ENCODE peak calls at places on chromosomes 11 and 22, in four cellular contexts. R is tibial nerve, U is mucosa of descending colon, D is endothelial cell of umbilical vein. M is an unnamed sample. For H3K4me1, the result is how much of the 10 kb centered on the place peaks cover.

GRCh38 chr11:64120951-64121569 is 44.9 kb downstream of the MACROD1 start:
- DNase-seq in R (no peak), D (no peak), U (no peak), M (peak)

GRCh38 chr11:103662880-103663279 is 373.6 kb upstream of the DDI1 start:
- DNase-seq in D (peak), R (no peak), U (no peak), M (no peak)

GRCh38 chr11:93133710-93134109 is 64.1 kb downstream of the SLC36A4 start:
- DNase-seq in U (no peak), R (no peak), D (no peak), M (no peak)

GRCh38 chr22:19714320-19715252 is at the start of gene SEPTIN5:
- DNase-seq in U (no peak), D (no peak), R (no peak), M (no peak)

GRCh38 chr11:28759311-28759710 is 651.1 kb downstream of the METTL15 start:
- DNase-seq in U (no peak), D (peak), R (no peak), M (no peak)

GRCh38 chr22:17772963-17773605 is 1.2 kb downstream of the BID start:
- DNase-seq in U (no peak), R (no peak), D (no peak), M (no peak)

GRCh38 chr22:30239421-30240405 is 6.8 kb downstream of the LIF start:
- DNase-seq in D (no peak), U (no peak), R (no peak), M (no peak)

GRCh38 chr11:86484164-86484794 is 109.6 kb downstream of the CCDC81 start:
- DNase-seq in R (peak), U (no peak), D (peak), M (no peak)

DNA sequence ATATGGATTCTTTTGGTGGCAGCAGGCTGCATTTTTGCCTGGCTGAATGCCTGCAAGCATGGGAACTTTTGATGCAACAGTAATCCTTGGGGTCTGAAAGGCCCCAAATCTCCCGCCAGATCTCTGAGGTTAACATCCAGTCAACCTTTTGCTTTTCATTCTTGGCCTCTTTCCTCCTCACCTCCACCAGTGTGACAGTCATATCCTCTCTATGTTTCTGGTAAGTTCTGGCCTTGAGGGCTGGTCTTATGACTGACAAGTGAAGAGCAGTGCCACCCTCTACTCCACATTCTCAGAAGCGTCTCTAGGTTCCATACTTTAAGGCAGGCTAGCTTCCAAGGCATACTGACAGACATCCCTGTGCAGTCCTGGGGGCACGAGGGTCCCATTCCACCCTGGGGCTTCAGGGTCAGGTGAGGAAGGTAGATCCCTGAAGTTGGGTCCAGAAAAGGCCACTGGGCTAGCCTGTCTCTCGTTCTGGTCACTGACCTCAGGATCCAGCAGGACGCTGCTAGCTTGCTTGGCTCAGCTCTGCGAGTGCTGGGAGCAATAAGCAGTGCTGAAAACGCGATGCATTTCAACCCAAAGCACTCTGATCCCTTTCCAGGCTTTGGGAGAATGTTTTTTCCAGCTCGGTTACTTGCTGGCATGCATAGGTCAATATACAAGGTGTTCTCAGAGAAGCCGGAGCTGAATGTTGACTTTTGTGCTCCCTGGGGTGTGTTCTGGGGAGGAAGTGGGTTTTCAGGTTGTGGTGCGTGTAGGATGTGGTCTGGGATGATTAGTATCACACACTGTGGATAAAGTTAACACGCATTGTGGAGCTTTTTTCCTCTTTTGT is 75.2 kb downstream of the PTPRJ start:
- DNase-seq in U (peak), D (no peak), R (no peak), M (no peak)
- H3K4me1 ChIP-seq in U (under half), D (under half), R (under half), M (half or more)

GRCh38 chr22:39427751-39428596 is 28.4 kb downstream of the TAB1 start:
- DNase-seq in D (no peak), R (no peak), U (peak), M (peak)
- TF ChIP-seq CTCF in D (no peak), R (no peak), U (no peak), M (no peak)

GRCh38 chr22:38138961-38139360 is 28.5 kb upstream of the BAIAP2L2 start:
- DNase-seq in U (peak), D (no peak), R (no peak), M (no peak)
- H3K4me1 ChIP-seq in U (under half), D (under half), R (under half), M (under half)

GRCh38 chr11:70128435-70128906 is 50.4 kb downstream of the ANO1 start:
- DNase-seq in U (no peak), R (no peak), D (peak), M (no peak)

GRCh38 chr11:70131606-70132190 is 53.6 kb downstream of the ANO1 start:
- DNase-seq in D (no peak), R (no peak), U (no peak), M (no peak)

GRCh38 chr11:70130636-70131035 is 52.5 kb downstream of the ANO1 start:
- DNase-seq in R (no peak), D (no peak), U (no peak), M (no peak)

GRCh38 chr11:70127653-70128434 is 49.7 kb downstream of the ANO1 start:
- DNase-seq in U (no peak), D (no peak), R (no peak), M (no peak)

GRCh38 chr11:70129051-70129592 is 51.0 kb downstream of the ANO1 start:
- DNase-seq in D (no peak), R (no peak), U (no peak), M (no peak)
- TF ChIP-seq CTCF in D (no peak), R (no peak), U (no peak), M (no peak)

GRCh38 chr22:49929553-49929979 is 11.1 kb downstream of the CRELD2 start:
- DNase-seq in D (no peak), R (no peak), U (peak), M (peak)
- H3K4me1 ChIP-seq in D (under half), R (under half), U (under half), M (under half)

GRCh38 chr11:44977493-44977984 is 26.9 kb upstream of the TP53I11 start:
- DNase-seq in D (peak), U (peak), R (no peak), M (no peak)
- TF ChIP-seq CTCF in D (peak), U (no peak), R (no peak), M (no peak)

DNA sequence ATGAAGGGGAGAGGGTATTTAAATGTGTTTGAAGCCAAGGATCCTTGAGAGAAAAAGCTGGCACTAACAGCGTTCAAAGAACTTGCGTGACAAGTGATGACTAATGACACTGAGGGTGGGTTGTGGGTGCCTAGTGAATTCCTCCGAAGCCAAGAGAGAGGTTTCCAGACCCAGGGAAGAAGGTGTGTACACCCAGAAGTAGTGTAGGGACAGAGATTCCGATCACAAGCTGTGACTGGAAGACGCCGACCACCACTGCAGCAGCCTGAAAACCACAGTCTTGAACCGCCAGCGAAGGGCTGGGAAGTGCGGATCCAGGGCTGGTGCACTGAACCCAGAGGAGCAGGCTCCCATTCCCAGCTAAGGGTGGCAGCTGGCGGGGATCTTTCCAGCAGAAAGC is 9.5 kb downstream of the PPARA start:
- DNase-seq in R (no peak), D (no peak), U (no peak), M (no peak)
- H3K4me1 ChIP-seq in R (under half), D (under half), U (under half), M (under half)

DNA sequence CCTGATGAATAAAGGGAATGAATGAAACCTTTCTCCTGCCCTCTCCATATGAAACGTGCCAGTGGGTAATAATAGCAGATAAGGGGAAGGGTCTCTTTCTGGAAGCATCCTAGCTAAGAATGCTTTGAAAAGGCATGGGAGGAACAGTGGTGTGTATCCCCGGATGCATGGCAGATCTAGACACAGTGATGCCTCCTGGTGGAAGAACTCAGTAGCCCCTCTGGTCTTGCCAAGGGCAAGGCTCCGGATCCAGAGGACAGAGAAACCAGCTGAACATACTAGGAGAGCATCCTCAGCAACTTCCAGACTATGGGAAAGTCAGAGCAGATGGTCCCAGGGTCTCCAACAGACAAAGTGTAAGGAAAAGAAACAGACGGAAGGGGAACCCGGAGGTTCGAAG is 6.4 kb downstream of the BAIAP2L2 start:
- DNase-seq in D (no peak), U (peak), R (no peak), M (peak)
- TF ChIP-seq CTCF in D (peak), U (no peak), R (no peak), M (no peak)

GRCh38 chr11:12170501-12170900 is 60.1 kb downstream of the MICAL2 start:
- DNase-seq in U (no peak), R (no peak), D (no peak), M (no peak)

GRCh38 chr11:12169822-12170221 is 59.4 kb downstream of the MICAL2 start:
- DNase-seq in U (no peak), R (no peak), D (no peak), M (no peak)

GRCh38 chr11:12167098-12167999 is 57.0 kb downstream of the MICAL2 start:
- DNase-seq in U (peak), R (no peak), D (peak), M (no peak)

GRCh38 chr11:12166299-12167092 is 56.1 kb downstream of the MICAL2 start:
- DNase-seq in R (no peak), D (no peak), U (no peak), M (no peak)

DNA sequence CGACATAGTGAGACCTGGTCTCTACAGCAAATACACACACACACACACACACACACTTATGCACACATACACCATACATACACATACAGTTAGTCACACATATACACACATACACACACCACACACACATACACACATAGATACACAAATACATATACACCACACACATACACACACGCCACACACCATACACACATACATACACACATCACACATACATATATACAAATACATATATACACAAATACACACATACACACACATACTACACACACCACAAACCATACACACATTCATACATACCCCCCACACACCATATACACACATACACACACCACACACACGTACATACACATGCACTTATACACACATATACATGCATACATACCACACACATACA is 57.7 kb downstream of the MICAL2 start:
- DNase-seq in R (no peak), D (no peak), U (no peak), M (no peak)
- H3K4me1 ChIP-seq in R (under half), D (half or more), U (half or more), M (under half)

M was measured in lower lobe of right lung.